ENCODE peak calls at places on chromosomes 6 and 20, in nine cellular contexts. One of them, this sample, is unnamed.

GRCh38 chr6:168045141-168045691 is 33.8 kb downstream of the FRMD1 start:
- DNase-seq in neural progenitor cell: no peak
- DNase-seq in fibroblast of lung: no peak
- DNase-seq in K562: no peak
- DNase-seq in H9: peak
- DNase-seq in endothelial cell of umbilical vein: no peak
- DNase-seq in Karpas-422: no peak
- DNase-seq in astrocyte: no peak
- DNase-seq in neuronal stem cell: no peak
- DNase-seq in this sample: no peak

GRCh38 chr6:110332281-110332680 is 25.9 kb downstream of the METTL24 start:
- DNase-seq in neural progenitor cell: no peak
- DNase-seq in fibroblast of lung: no peak
- DNase-seq in K562: no peak
- DNase-seq in H9: no peak
- DNase-seq in endothelial cell of umbilical vein: no peak
- DNase-seq in Karpas-422: no peak
- DNase-seq in astrocyte: no peak
- DNase-seq in neuronal stem cell: no peak
- DNase-seq in this sample: peak

GRCh38 chr20:16485406-16485805 is 87.8 kb downstream of the KIF16B start:
- DNase-seq in neural progenitor cell: no peak
- DNase-seq in fibroblast of lung: peak
- DNase-seq in K562: no peak
- DNase-seq in H9: no peak
- DNase-seq in endothelial cell of umbilical vein: no peak
- DNase-seq in Karpas-422: no peak
- DNase-seq in astrocyte: no peak
- DNase-seq in neuronal stem cell: no peak
- DNase-seq in this sample: no peak

GRCh38 chr20:44810391-44811149 is at the start of gene RIMS4:
- DNase-seq in neural progenitor cell: peak
- DNase-seq in fibroblast of lung: no peak
- DNase-seq in K562: no peak
- DNase-seq in H9: peak
- DNase-seq in endothelial cell of umbilical vein: no peak
- DNase-seq in Karpas-422: no peak
- DNase-seq in astrocyte: no peak
- DNase-seq in neuronal stem cell: peak
- DNase-seq in this sample: no peak

GRCh38 chr20:49750611-49751396 is 37.1 kb upstream of the B4GALT5 start:
- DNase-seq in neural progenitor cell: no peak
- DNase-seq in fibroblast of lung: no peak
- DNase-seq in K562: no peak
- DNase-seq in H9: no peak
- DNase-seq in endothelial cell of umbilical vein: no peak
- DNase-seq in Karpas-422: no peak
- DNase-seq in astrocyte: no peak
- DNase-seq in neuronal stem cell: no peak
- DNase-seq in this sample: peak

GRCh38 chr20:32036716-32037355 is 15.2 kb upstream of the HCK start:
- DNase-seq in neural progenitor cell: no peak
- DNase-seq in fibroblast of lung: peak
- DNase-seq in K562: no peak
- DNase-seq in H9: no peak
- DNase-seq in endothelial cell of umbilical vein: no peak
- DNase-seq in Karpas-422: peak
- DNase-seq in astrocyte: no peak
- DNase-seq in neuronal stem cell: no peak
- DNase-seq in this sample: no peak

GRCh38 chr6:107118976-107119375 is 3.7 kb upstream of the BEND3 start:
- DNase-seq in neural progenitor cell: no peak
- DNase-seq in fibroblast of lung: no peak
- DNase-seq in K562: no peak
- DNase-seq in H9: no peak
- DNase-seq in endothelial cell of umbilical vein: no peak
- DNase-seq in Karpas-422: peak
- DNase-seq in astrocyte: no peak
- DNase-seq in neuronal stem cell: no peak
- DNase-seq in this sample: no peak

GRCh38 chr6:143802833-143803565 is 40.1 kb upstream of the LTV1 start:
- DNase-seq in neural progenitor cell: no peak
- DNase-seq in fibroblast of lung: peak
- DNase-seq in K562: no peak
- DNase-seq in H9: no peak
- DNase-seq in endothelial cell of umbilical vein: peak
- DNase-seq in Karpas-422: no peak
- DNase-seq in astrocyte: peak
- DNase-seq in neuronal stem cell: no peak
- DNase-seq in this sample: no peak

GRCh38 chr20:29873946-29874345 is 1383.5 kb upstream of the DEFB115 start:
- DNase-seq in neural progenitor cell: peak
- DNase-seq in fibroblast of lung: peak
- DNase-seq in K562: no peak
- DNase-seq in H9: peak
- DNase-seq in endothelial cell of umbilical vein: peak
- DNase-seq in Karpas-422: peak
- DNase-seq in astrocyte: peak
- DNase-seq in neuronal stem cell: peak
- DNase-seq in this sample: peak

GRCh38 chr20:4088766-4089165 is 73.4 kb upstream of the RNF24 start:
- DNase-seq in neural progenitor cell: no peak
- DNase-seq in fibroblast of lung: no peak
- DNase-seq in K562: no peak
- DNase-seq in H9: no peak
- DNase-seq in endothelial cell of umbilical vein: no peak
- DNase-seq in Karpas-422: no peak
- DNase-seq in astrocyte: no peak
- DNase-seq in neuronal stem cell: no peak
- DNase-seq in this sample: no peak

GRCh38 chr6:155212616-155213380 is 51.0 kb upstream of the CLDN20 start:
- DNase-seq in neural progenitor cell: no peak
- DNase-seq in fibroblast of lung: no peak
- DNase-seq in K562: no peak
- DNase-seq in H9: no peak
- DNase-seq in endothelial cell of umbilical vein: no peak
- DNase-seq in Karpas-422: no peak
- DNase-seq in astrocyte: peak
- DNase-seq in neuronal stem cell: no peak
- DNase-seq in this sample: no peak

GRCh38 chr20:23444859-23445258 is 5.4 kb downstream of the CSTL1 start:
- DNase-seq in neural progenitor cell: no peak
- DNase-seq in fibroblast of lung: no peak
- DNase-seq in K562: no peak
- DNase-seq in H9: no peak
- DNase-seq in endothelial cell of umbilical vein: no peak
- DNase-seq in Karpas-422: no peak
- DNase-seq in astrocyte: no peak
- DNase-seq in neuronal stem cell: no peak
- DNase-seq in this sample: no peak

GRCh38 chr6:38955876-38956275 is 92.7 kb upstream of the GLP1R start:
- DNase-seq in neural progenitor cell: no peak
- DNase-seq in fibroblast of lung: no peak
- DNase-seq in K562: no peak
- DNase-seq in H9: no peak
- DNase-seq in endothelial cell of umbilical vein: no peak
- DNase-seq in Karpas-422: no peak
- DNase-seq in astrocyte: no peak
- DNase-seq in neuronal stem cell: no peak
- DNase-seq in this sample: no peak

GRCh38 chr6:74991573-74992332 is 214.1 kb downstream of the COL12A1 start:
- DNase-seq in neural progenitor cell: peak
- DNase-seq in fibroblast of lung: peak
- DNase-seq in K562: no peak
- DNase-seq in H9: no peak
- DNase-seq in endothelial cell of umbilical vein: peak
- DNase-seq in Karpas-422: no peak
- DNase-seq in astrocyte: peak
- DNase-seq in neuronal stem cell: no peak
- DNase-seq in this sample: no peak

GRCh38 chr6:144714031-144714732 is 429.0 kb downstream of the UTRN start:
- DNase-seq in neural progenitor cell: no peak
- DNase-seq in fibroblast of lung: no peak
- DNase-seq in K562: no peak
- DNase-seq in H9: no peak
- DNase-seq in endothelial cell of umbilical vein: no peak
- DNase-seq in Karpas-422: no peak
- DNase-seq in astrocyte: no peak
- DNase-seq in neuronal stem cell: no peak
- DNase-seq in this sample: peak

GRCh38 chr6:154921482-154921881 is 73.6 kb upstream of the TIAM2 start:
- DNase-seq in neural progenitor cell: no peak
- DNase-seq in fibroblast of lung: no peak
- DNase-seq in K562: no peak
- DNase-seq in H9: no peak
- DNase-seq in endothelial cell of umbilical vein: peak
- DNase-seq in Karpas-422: peak
- DNase-seq in astrocyte: no peak
- DNase-seq in neuronal stem cell: no peak
- DNase-seq in this sample: no peak

GRCh38 chr6:17454316-17455005 is 61.1 kb downstream of the CAP2 start:
- DNase-seq in neural progenitor cell: no peak
- DNase-seq in fibroblast of lung: peak
- DNase-seq in K562: no peak
- DNase-seq in H9: no peak
- DNase-seq in endothelial cell of umbilical vein: no peak
- DNase-seq in Karpas-422: no peak
- DNase-seq in astrocyte: peak
- DNase-seq in neuronal stem cell: no peak
- DNase-seq in this sample: no peak

DNA sequence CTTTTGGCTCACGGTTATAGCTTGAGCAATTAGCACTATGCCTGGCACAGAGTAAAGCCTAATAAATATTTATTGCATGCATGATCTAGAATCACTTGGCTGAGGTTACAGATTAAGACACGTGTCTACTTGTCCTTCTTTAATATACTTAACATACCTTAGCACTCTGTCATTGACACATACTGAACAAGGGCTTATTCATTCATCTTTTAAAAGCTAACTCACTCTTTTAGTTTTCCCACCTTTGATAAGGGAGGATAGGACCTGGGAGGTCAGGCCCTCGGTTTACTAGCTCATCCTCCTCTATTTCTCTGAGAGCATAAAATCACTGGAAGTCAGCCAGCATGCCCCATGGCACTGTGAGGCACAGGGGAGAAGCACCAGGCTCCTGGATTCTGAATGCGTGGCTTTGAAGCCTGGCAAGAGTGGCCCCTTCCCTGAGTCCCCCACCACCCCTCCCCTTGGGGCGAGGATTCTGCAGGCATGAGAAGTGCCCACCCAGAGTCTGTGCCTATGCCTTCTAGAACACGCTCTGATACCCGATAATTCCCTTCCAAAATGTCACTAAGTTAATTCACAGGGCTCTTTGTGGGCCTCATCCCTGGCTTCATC is 11.2 kb downstream of the ZCCHC3 start:
- DNase-seq in neural progenitor cell: no peak
- DNase-seq in fibroblast of lung: no peak
- DNase-seq in K562: no peak
- DNase-seq in H9: no peak
- DNase-seq in endothelial cell of umbilical vein: no peak
- DNase-seq in Karpas-422: no peak
- DNase-seq in astrocyte: no peak
- DNase-seq in neuronal stem cell: no peak
- DNase-seq in this sample: no peak
- H3K9ac ChIP-seq in neural progenitor cell: no peak
- H3K9ac ChIP-seq in fibroblast of lung: no peak
- H3K9ac ChIP-seq in K562: no peak
- H3K9ac ChIP-seq in H9: no peak
- H3K9ac ChIP-seq in endothelial cell of umbilical vein: no peak
- H3K9ac ChIP-seq in Karpas-422: no peak
- H3K9ac ChIP-seq in astrocyte: no peak
- H3K9ac ChIP-seq in neuronal stem cell: no peak
- H3K9ac ChIP-seq in this sample: no peak

GRCh38 chr6:44043479-44044153 is 83.6 kb downstream of the MRPL14 start:
- DNase-seq in neural progenitor cell: no peak
- DNase-seq in fibroblast of lung: peak
- DNase-seq in K562: peak
- DNase-seq in H9: peak
- DNase-seq in endothelial cell of umbilical vein: no peak
- DNase-seq in Karpas-422: no peak
- DNase-seq in astrocyte: no peak
- DNase-seq in neuronal stem cell: no peak
- DNase-seq in this sample: no peak
- H3K27ac ChIP-seq in neural progenitor cell: peak
- H3K27ac ChIP-seq in fibroblast of lung: peak
- H3K27ac ChIP-seq in K562: peak
- H3K27ac ChIP-seq in H9: no peak
- H3K27ac ChIP-seq in endothelial cell of umbilical vein: no peak
- H3K27ac ChIP-seq in Karpas-422: no peak
- H3K27ac ChIP-seq in astrocyte: peak
- H3K27ac ChIP-seq in neuronal stem cell: peak
- H3K27ac ChIP-seq in this sample: no peak

GRCh38 chr20:47263502-47264084 is 92.9 kb downstream of the ZMYND8 start:
- DNase-seq in neural progenitor cell: no peak
- DNase-seq in fibroblast of lung: no peak
- DNase-seq in K562: no peak
- DNase-seq in H9: no peak
- DNase-seq in endothelial cell of umbilical vein: no peak
- DNase-seq in Karpas-422: peak
- DNase-seq in astrocyte: peak
- DNase-seq in neuronal stem cell: no peak
- DNase-seq in this sample: peak
- H3K4me2 ChIP-seq in neural progenitor cell: no peak
- H3K4me2 ChIP-seq in fibroblast of lung: no peak
- H3K4me2 ChIP-seq in K562: no peak
- H3K4me2 ChIP-seq in H9: no peak
- H3K4me2 ChIP-seq in endothelial cell of umbilical vein: no peak
- H3K4me2 ChIP-seq in Karpas-422: peak
- H3K4me2 ChIP-seq in astrocyte: no peak
- H3K4me2 ChIP-seq in neuronal stem cell: no peak
- H3K4me2 ChIP-seq in this sample: peak

GRCh38 chr6:44133003-44133931 is 5.9 kb downstream of the TMEM63B start:
- DNase-seq in neural progenitor cell: peak
- DNase-seq in fibroblast of lung: peak
- DNase-seq in K562: peak
- DNase-seq in H9: peak
- DNase-seq in endothelial cell of umbilical vein: peak
- DNase-seq in Karpas-422: no peak
- DNase-seq in astrocyte: no peak
- DNase-seq in neuronal stem cell: peak
- DNase-seq in this sample: no peak
- H3K9ac ChIP-seq in neural progenitor cell: no peak
- H3K9ac ChIP-seq in fibroblast of lung: no peak
- H3K9ac ChIP-seq in K562: peak
- H3K9ac ChIP-seq in H9: no peak
- H3K9ac ChIP-seq in endothelial cell of umbilical vein: no peak
- H3K9ac ChIP-seq in Karpas-422: peak
- H3K9ac ChIP-seq in astrocyte: peak
- H3K9ac ChIP-seq in neuronal stem cell: no peak
- H3K9ac ChIP-seq in this sample: no peak

This sample was measured in MM.1S.